ENCODE peak calls at places on chromosomes 2 and 18, in six cellular contexts. I is testis, E is tibial nerve, M is A549, S is HCT116, H is endothelial cell of umbilical vein. D is an unnamed sample.

GRCh38 chr2:9483107-9483506 is 8.8 kb downstream of the IAH1 start:
- DNase-seq in I (no peak), E (no peak), M (no peak), S (no peak), H (no peak), D (no peak)

GRCh38 chr2:240237609-240238151 is 97.2 kb upstream of the OTOS start:
- DNase-seq in I (peak), E (no peak), M (no peak), S (no peak), H (peak), D (no peak)

GRCh38 chr2:167818521-167818920 is 428.9 kb downstream of the STK39 start:
- DNase-seq in I (no peak), E (no peak), M (no peak), S (no peak), H (no peak), D (no peak)

GRCh38 chr2:234681206-234681605 is 184.3 kb upstream of the ARL4C start:
- DNase-seq in I (no peak), E (no peak), M (no peak), S (no peak), H (no peak), D (no peak)

GRCh38 chr2:98013407-98014042 is 17.8 kb upstream of the TMEM131 start:
- DNase-seq in I (no peak), E (no peak), M (no peak), S (no peak), H (no peak), D (peak)

GRCh38 chr2:224333631-224334030 is 68.3 kb downstream of the FAM124B start:
- DNase-seq in I (no peak), E (no peak), M (no peak), S (no peak), H (no peak), D (no peak)

GRCh38 chr2:161077367-161078210 is 82.6 kb upstream of the TANK start:
- DNase-seq in I (peak), E (peak), M (no peak), S (no peak), H (peak), D (peak)

GRCh38 chr2:20081841-20082240 is 30.4 kb upstream of the LAPTM4A start:
- DNase-seq in I (no peak), E (no peak), M (no peak), S (no peak), H (no peak), D (no peak)

GRCh38 chr2:216956820-216957493 is 97.1 kb upstream of the TNP1 start:
- DNase-seq in I (no peak), E (no peak), M (no peak), S (no peak), H (no peak), D (no peak)

GRCh38 chr2:101744832-101745231 is 47.3 kb downstream of the MAP4K4 start:
- DNase-seq in I (no peak), E (no peak), M (no peak), S (no peak), H (no peak), D (no peak)

GRCh38 chr2:239168575-239168974 is 232.2 kb downstream of the HDAC4 start:
- DNase-seq in I (no peak), E (no peak), M (no peak), S (no peak), H (no peak), D (no peak)

GRCh38 chr2:96631804-96632435 is 6.2 kb downstream of the KANSL3 start:
- DNase-seq in I (no peak), E (no peak), M (peak), S (no peak), H (no peak), D (no peak)

GRCh38 chr2:66604911-66605310 is 170.0 kb downstream of the MEIS1 start:
- DNase-seq in I (no peak), E (no peak), M (no peak), S (no peak), H (no peak), D (no peak)

GRCh38 chr2:233267516-233268245 is 16.2 kb downstream of the ATG16L1 start:
- DNase-seq in I (no peak), E (no peak), M (no peak), S (no peak), H (no peak), D (no peak)

GRCh38 chr2:234679151-234679765 is 182.4 kb upstream of the ARL4C start:
- DNase-seq in I (no peak), E (no peak), M (no peak), S (no peak), H (no peak), D (no peak)

GRCh38 chr2:134866498-134867099 is 28.2 kb downstream of the ACMSD start:
- DNase-seq in I (no peak), E (no peak), M (peak), S (no peak), H (no peak), D (no peak)

GRCh38 chr2:37389984-37390765 is 45.7 kb downstream of the QPCT start:
- DNase-seq in I (no peak), E (no peak), M (peak), S (peak), H (peak), D (peak)

GRCh38 chr2:39120771-39121522 is at the start of gene SOS1:
- DNase-seq in I (peak), E (peak), M (peak), S (peak), H (peak), D (peak)
- TF ChIP-seq POLR2A in I (no peak), E (peak), M (peak), S (peak), H (peak), D (peak)

GRCh38 chr2:95524195-95524594 is 39.6 kb upstream of the TRIM43B start:
- DNase-seq in I (no peak), E (no peak), M (no peak), S (no peak), H (no peak), D (no peak)

GRCh38 chr2:95531254-95531771 is 46.8 kb upstream of the TRIM43B start:
- DNase-seq in I (no peak), E (no peak), M (no peak), S (no peak), H (no peak), D (no peak)

GRCh38 chr2:95530734-95531133 is 46.2 kb upstream of the TRIM43B start:
- DNase-seq in I (no peak), E (no peak), M (no peak), S (no peak), H (peak), D (peak)

GRCh38 chr2:95525294-95526035 is 40.9 kb upstream of the TRIM43B start:
- DNase-seq in I (no peak), E (no peak), M (no peak), S (no peak), H (no peak), D (no peak)

GRCh38 chr2:95526360-95527341 is 42.1 kb upstream of the TRIM43B start:
- DNase-seq in I (peak), E (peak), M (peak), S (peak), H (peak), D (no peak)
- TF ChIP-seq POLR2A in I (no peak), E (no peak), M (no peak), S (peak), H (peak), D (no peak)

GRCh38 chr18:74597662-74598349 is at the start of gene ZNF407:
- DNase-seq in I (peak), E (peak), M (peak), S (peak), H (peak), D (peak)
- TF ChIP-seq POLR2A in I (no peak), E (peak), M (no peak), S (peak), H (peak), D (no peak)

GRCh38 chr2:69915050-69915945 is at the start of gene MXD1:
- DNase-seq in I (peak), E (no peak), M (no peak), S (no peak), H (no peak), D (peak)
- TF ChIP-seq POLR2A in I (peak), E (peak), M (peak), S (no peak), H (peak), D (peak)